ENCODE peak calls at places on chromosomes 3 and 15, in six cellular contexts. P is endothelial cell of umbilical vein, Z is WTC11, R is H1, I is HepG2, L is K562. F is an unnamed sample.

GRCh38 chr3:66673305-66673704 is 172.5 kb upstream of the LRIG1 start:
- DNase-seq in R (no peak), L (no peak), P (no peak), Z (no peak), I (no peak), F (no peak)

GRCh38 chr3:30696901-30697300 is 90.5 kb downstream of the TGFBR2 start:
- DNase-seq in R (no peak), I (no peak), P (no peak), L (no peak), Z (no peak), F (no peak)

GRCh38 chr3:188901126-188901525 is 270.6 kb upstream of the TPRG1 start:
- DNase-seq in P (peak), R (no peak), Z (no peak), I (no peak), L (no peak), F (no peak)

GRCh38 chr15:48427960-48428547 is 96.8 kb downstream of the DUT start:
- DNase-seq in L (no peak), R (no peak), P (no peak), I (no peak), Z (no peak), F (no peak)

GRCh38 chr3:174498638-174499037 is 360.5 kb upstream of the NAALADL2 start:
- DNase-seq in R (no peak), Z (no peak), L (no peak), P (peak), I (no peak), F (no peak)

GRCh38 chr15:51274956-51275355 is 63.4 kb downstream of the CYP19A1 start:
- DNase-seq in I (no peak), L (no peak), Z (no peak), R (no peak), P (no peak), F (no peak)

GRCh38 chr15:38085104-38085503 is 150.7 kb downstream of the TMCO5A start:
- DNase-seq in R (no peak), L (no peak), P (peak), Z (no peak), I (no peak), F (no peak)

GRCh38 chr3:43879166-43879565 is 188.4 kb downstream of the ABHD5 start:
- DNase-seq in P (no peak), R (no peak), L (no peak), I (no peak), Z (peak), F (peak)

GRCh38 chr15:48925714-48926223 is 38.0 kb downstream of the SHC4 start:
- DNase-seq in R (no peak), L (peak), I (peak), P (peak), Z (no peak), F (peak)

DNA sequence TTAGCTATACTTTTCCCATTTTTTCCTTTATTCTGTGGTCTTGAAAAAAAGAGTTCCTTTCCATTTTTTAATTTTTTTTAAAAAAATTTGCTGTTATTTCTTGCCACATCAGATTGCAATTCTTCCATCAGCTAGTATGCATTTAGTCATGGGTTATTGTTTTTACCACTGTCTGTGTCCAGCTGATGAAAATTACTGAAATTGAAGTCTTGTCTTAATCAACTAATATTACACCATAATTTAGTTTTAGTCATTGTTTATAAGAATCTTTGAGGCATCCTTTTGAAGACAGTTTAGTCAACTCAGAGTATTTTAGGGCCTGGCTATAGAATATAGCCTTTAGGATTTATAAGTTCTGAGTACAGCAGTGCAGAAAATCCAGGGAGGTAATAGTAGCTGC is 172.1 kb downstream of the LRTM1 start:
- DNase-seq in I (no peak), R (no peak), P (no peak), L (no peak), Z (no peak), F (no peak)
- TF ChIP-seq JUN in I (no peak), R (no peak), P (no peak), L (no peak), Z (no peak), F (no peak)

DNA sequence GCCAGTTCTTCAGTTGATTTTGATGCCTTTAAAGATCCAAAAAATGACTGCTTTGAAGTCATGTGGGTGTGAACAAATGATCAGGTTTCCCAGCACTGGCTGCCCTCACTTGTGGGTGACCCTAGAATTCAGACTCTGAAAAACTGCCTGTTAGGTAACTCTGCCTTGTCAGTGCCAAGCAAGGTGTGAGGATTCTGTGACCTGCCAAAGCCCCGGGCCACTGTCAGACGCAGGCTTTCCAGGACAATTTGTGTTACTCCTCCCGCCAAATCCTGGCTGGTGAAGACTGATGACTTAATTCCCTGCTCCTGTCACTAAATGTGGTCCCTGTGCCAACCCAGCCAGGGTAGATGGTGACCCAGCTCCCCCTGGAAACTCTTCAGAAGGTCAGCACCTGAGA is 99.2 kb upstream of the PSMD6 start:
- DNase-seq in I (no peak), P (no peak), L (no peak), R (no peak), Z (no peak), F (no peak)
- TF ChIP-seq JUN in I (no peak), P (no peak), L (no peak), R (no peak), Z (no peak), F (no peak)

DNA sequence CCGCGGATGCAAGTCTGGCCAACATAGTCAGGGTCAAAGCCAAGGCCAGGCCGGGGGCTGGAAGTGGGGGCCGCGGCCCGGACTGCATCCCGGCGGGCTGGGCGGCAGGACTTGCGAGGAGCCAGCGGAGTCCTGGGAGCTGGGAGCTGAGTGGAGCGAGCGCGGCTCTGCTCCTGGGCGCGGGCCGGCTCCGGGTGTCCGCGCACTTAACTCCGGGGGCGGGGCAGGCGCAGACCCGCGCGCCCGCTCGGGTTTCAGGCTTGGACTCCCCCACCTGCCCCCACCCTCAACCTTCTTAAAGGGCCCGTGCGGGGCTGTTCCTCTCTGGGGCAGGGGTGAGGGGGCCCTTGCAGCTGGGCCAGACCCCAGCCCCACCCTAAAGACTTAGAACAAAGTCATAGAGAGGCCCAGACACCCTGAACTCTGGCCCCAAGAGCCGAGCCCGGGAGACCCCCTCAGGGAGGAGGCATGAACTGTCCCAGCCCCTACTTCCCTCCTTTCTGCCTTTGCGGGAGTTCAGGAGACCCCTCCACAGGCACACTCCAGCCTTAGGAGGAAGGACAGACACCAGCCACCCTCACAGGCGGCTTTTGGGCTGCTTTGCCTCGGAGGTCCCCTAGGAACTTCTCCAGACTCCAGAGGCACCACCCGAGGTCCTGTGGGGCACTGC is at the start of gene CSPG4:
- DNase-seq in Z (peak), P (no peak), L (peak), R (no peak), I (no peak), F (no peak)
- TF ChIP-seq JUN in Z (no peak), P (no peak), L (no peak), R (no peak), I (no peak), F (no peak)

GRCh38 chr15:81152799-81153198 is 18.7 kb downstream of the CFAP161 start:
- DNase-seq in I (no peak), R (no peak), P (no peak), Z (no peak), L (no peak), F (no peak)

GRCh38 chr15:81157195-81157938 is 23.3 kb downstream of the CFAP161 start:
- DNase-seq in I (no peak), R (no peak), L (no peak), P (no peak), Z (no peak), F (no peak)

GRCh38 chr15:81156324-81156723 is 22.3 kb downstream of the CFAP161 start:
- DNase-seq in R (no peak), P (no peak), Z (no peak), I (no peak), L (no peak), F (no peak)

GRCh38 chr15:81157939-81158223 is 23.8 kb downstream of the CFAP161 start:
- DNase-seq in I (no peak), P (no peak), L (no peak), R (no peak), Z (no peak), F (no peak)

DNA sequence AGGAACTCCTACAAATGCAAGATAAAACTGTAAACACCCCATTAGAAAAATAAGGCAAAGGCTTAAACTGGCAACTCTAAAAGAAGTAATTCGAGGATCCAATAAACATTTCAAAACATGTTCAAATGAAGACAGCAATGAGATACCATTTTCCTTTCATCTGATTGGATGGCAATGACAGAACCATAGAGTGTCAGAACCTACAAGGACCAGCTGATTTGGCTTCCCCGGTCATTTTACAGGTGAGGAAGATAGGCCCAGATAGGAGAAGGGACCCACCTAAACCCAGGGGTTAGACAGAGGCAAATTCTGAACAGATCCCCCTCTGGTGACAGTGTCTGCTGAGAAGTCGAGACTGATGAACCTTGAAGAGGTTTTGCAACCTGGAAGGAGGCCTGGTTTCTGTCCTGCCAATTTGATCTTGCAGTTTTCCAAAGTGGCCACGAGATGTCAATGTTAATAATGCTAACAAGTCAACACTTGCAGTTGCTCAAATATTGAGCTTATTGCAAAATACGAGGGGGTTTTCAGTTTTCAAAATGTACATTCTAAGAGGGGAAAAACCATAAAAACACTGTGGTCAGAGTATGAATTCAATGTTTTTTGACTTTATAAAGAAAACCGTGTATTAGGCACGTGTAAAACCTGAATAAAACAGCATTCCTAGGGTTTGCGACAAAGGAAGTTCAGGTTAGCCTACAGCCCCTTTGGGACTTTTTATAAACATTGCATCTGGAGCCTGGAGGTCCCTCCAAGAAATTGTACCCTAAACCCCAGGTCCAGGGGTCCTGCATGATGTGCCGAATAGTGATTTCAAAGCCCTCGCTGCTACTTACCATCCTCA is 21.5 kb downstream of the CFAP161 start:
- DNase-seq in R (no peak), I (peak), L (peak), Z (no peak), P (peak), F (peak)
- TF ChIP-seq JUN in R (no peak), I (no peak), L (no peak), Z (no peak), P (no peak), F (no peak)

DNA sequence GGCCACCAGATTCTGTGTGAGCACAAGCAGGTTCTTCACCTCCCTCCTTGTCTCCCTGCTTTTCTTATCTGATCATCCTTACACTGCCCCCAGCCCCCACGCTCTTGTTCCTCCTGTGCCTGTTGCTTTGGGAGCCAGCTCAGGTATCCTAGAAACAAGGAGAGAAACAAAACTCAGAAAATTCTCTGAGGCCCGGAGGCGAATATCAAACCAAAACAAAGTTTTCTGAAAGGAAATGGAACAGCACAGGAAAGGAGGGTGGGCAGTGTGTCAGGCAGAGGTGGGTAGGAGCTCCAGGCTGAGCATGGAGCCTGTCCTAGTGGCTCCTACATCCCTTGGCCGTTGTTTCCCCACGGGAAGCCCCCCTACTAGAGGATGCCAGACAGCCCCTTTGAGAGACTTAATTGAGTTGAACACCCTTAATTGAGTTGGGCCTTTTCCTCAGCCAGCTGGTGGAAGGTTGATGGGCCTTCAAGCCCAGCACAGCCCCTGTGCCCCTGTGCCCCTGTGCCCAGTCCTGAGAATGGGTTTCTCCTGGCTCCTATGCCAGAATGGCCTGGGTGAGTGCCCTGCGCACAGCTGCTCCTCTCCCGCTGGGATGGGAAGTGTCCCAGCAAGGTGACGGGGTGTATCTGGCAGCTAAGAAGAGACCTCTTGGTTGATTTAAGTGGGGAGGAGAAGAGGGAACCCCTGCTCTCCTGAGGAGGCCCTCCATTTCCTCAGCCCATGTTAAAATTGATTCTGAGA is 22.8 kb upstream of the JMJD7 start:
- DNase-seq in Z (no peak), I (no peak), L (peak), P (peak), R (no peak), F (no peak)
- TF ChIP-seq JUN in Z (no peak), I (no peak), L (no peak), P (no peak), R (no peak), F (no peak)

GRCh38 chr3:13215940-13216546 is 142.8 kb upstream of the IQSEC1 start:
- DNase-seq in Z (no peak), I (peak), R (no peak), L (no peak), P (no peak), F (peak)
- TF ChIP-seq JUN in Z (no peak), I (no peak), R (no peak), L (no peak), P (no peak), F (no peak)